ENCODE peak calls at places on chromosomes 2 and 18, in six cellular contexts. M, I, B, L, R and Q are unnamed samples.

GRCh38 chr2:61762292-61762691 is 91.6 kb downstream of the FAM161A start:
- DNase-seq in M (no peak), I (peak), R (no peak), L (no peak), B (no peak), Q (no peak)

GRCh38 chr18:36314754-36315153 is 17.2 kb downstream of the FHOD3 start:
- DNase-seq in B (peak), L (no peak), M (no peak), I (peak), R (no peak), Q (no peak)

GRCh38 chr2:196925445-196925767 is 1.1 kb downstream of the PGAP1 start:
- DNase-seq in R (no peak), M (no peak), B (no peak), I (no peak), L (no peak), Q (no peak)

GRCh38 chr2:216870508-216871332 is 10.9 kb upstream of the TNP1 start:
- DNase-seq in M (no peak), L (no peak), B (no peak), I (no peak), R (no peak), Q (no peak)

GRCh38 chr18:21612125-21613100 is at the start of gene SNRPD1:
- DNase-seq in M (peak), B (peak), I (peak), R (peak), L (peak), Q (peak)

GRCh38 chr2:20343128-20343527 is 7.5 kb downstream of the PUM2 start:
- DNase-seq in B (no peak), M (no peak), R (no peak), L (no peak), I (no peak), Q (no peak)

GRCh38 chr18:36899289-36899688 is 70.4 kb downstream of the KIAA1328 start:
- DNase-seq in I (peak), R (no peak), L (no peak), M (no peak), B (no peak), Q (no peak)

GRCh38 chr2:147910990-147911473 is 66.2 kb downstream of the ACVR2A start:
- DNase-seq in M (peak), B (no peak), I (peak), L (no peak), R (peak), Q (peak)

GRCh38 chr18:5842653-5843052 is 52.7 kb downstream of the TMEM200C start:
- DNase-seq in L (no peak), R (no peak), I (no peak), M (no peak), B (no peak), Q (no peak)

GRCh38 chr2:237695201-237695780 is 67.9 kb downstream of the LRRFIP1 start:
- DNase-seq in R (no peak), L (no peak), M (no peak), I (peak), B (no peak), Q (peak)